ENCODE peak calls at places on chromosomes 16 and 17, in ten cellular contexts. A is mesothelial cell of epicardium; S is HS-5; Z is stimulated activated CD8-positive, alpha-beta memory T cell treated with anti-CD3 and anti-CD28 coated beads, Interleukin-7, amount 100 ng/mL, for 1 hour; X is NCI-H1417; P is brain microvascular endothelial cell; C is NCI-H2107; J is T-cell; K is activated CD4-positive, alpha-beta T cell treated with anti-CD3 and anti-CD28 coated beads, Interleukin-2, amount 10 ng/mL, durations not matched to agents 7 days and 5 days; U is activated T-cell treated with anti-CD3 and anti-CD28 coated beads, Interleukin-2, amount 50 U/mL, for 4 hours. L is an unnamed sample.

GRCh38 chr16:19837331-19837943 is 47.2 kb downstream of the GPRC5B start:
- DNase-seq in A (no peak), S (no peak), U (no peak), J (no peak), X (no peak), Z (no peak), P (no peak), K (no peak), C (no peak), L (no peak)

GRCh38 chr17:78862073-78863023 is 21.7 kb upstream of the USP36 start:
- DNase-seq in P (peak; percentile 96), C (no peak), A (no peak), J (no peak), Z (no peak), X (no peak), U (no peak), K (no peak), S (peak; percentile 99), L (no peak)

GRCh38 chr17:69047368-69048263 is 13.1 kb downstream of the ABCA9 start:
- DNase-seq in S (peak; percentile 18), P (peak; percentile 91), U (no peak), X (no peak), K (no peak), Z (no peak), J (no peak), C (no peak), A (no peak), L (no peak)

GRCh38 chr16:52318259-52319008 is 228.5 kb downstream of the TOX3 start:
- DNase-seq in K (no peak), C (no peak), X (peak; percentile 93), U (no peak), S (no peak), Z (no peak), P (no peak), A (no peak), J (no peak), L (peak; percentile 93)

GRCh38 chr16:89114159-89114981 is 20.7 kb downstream of the ACSF3 start:
- DNase-seq in K (no peak), X (no peak), S (no peak), J (no peak), P (peak; percentile 71), A (no peak), Z (no peak), C (no peak), U (no peak), L (no peak)

GRCh38 chr17:49635121-49635520 is 42.8 kb downstream of the SPOP start:
- DNase-seq in J (no peak), S (no peak), X (no peak), P (no peak), C (no peak), K (no peak), A (no peak), U (no peak), Z (no peak), L (no peak)

GRCh38 chr16:89550421-89550988 is 10.0 kb upstream of the RPL13 start:
- DNase-seq in S (no peak), C (no peak), Z (no peak), K (no peak), X (no peak), P (no peak), J (no peak), U (no peak), A (no peak), L (no peak)

GRCh38 chr17:65514541-65514940 is 46.9 kb downstream of the AXIN2 start:
- DNase-seq in C (no peak), U (no peak), A (no peak), P (no peak), S (no peak), Z (no peak), J (no peak), X (no peak), K (no peak), L (no peak)

GRCh38 chr17:305090-305976 is 47.3 kb downstream of the RPH3AL start:
- DNase-seq in P (no peak), U (no peak), X (no peak), A (no peak), J (no peak), S (no peak), K (no peak), C (no peak), Z (no peak), L (no peak)

GRCh38 chr16:47881574-47881973 is 274.2 kb downstream of the ABCC12 start:
- DNase-seq in C (no peak), U (no peak), P (no peak), K (no peak), S (no peak), X (no peak), A (no peak), Z (no peak), J (no peak), L (no peak)

GRCh38 chr16:8530756-8531155 is 59.6 kb downstream of the TMEM114 start:
- DNase-seq in C (no peak), Z (no peak), U (no peak), S (no peak), J (no peak), X (no peak), P (no peak), A (no peak), K (no peak), L (no peak)

GRCh38 chr17:2995362-2995761 is 68.0 kb downstream of the OR1D5 start:
- DNase-seq in U (no peak), A (no peak), K (no peak), Z (no peak), C (no peak), J (no peak), S (no peak), X (no peak), P (no peak), L (no peak)

GRCh38 chr17:39283098-39283497 is 57.4 kb upstream of the STAC2 start:
- DNase-seq in Z (no peak), C (no peak), K (no peak), P (no peak), J (no peak), U (no peak), X (no peak), A (no peak), S (no peak), L (no peak)

GRCh38 chr17:57440522-57441269 is 184.4 kb downstream of the MSI2 start:
- DNase-seq in A (no peak), K (peak; percentile 58), J (peak; percentile 50), X (peak; percentile 80), Z (peak; percentile 26), P (peak; percentile 94), C (peak; percentile 68), S (no peak), U (peak; percentile 70), L (peak; percentile 87)

GRCh38 chr16:3190949-3191353 is 2.9 kb downstream of the OR1F1 start:
- DNase-seq in J (peak; percentile 17), S (no peak), K (no peak), U (no peak), X (no peak), P (no peak), A (no peak), C (no peak), Z (no peak), L (peak; percentile 4)

GRCh38 chr17:2179615-2180295 is 123.8 kb downstream of the SMG6 start:
- DNase-seq in K (no peak), A (peak; percentile 47), J (no peak), U (no peak), C (peak; percentile 40), X (peak; percentile 4), P (peak; percentile 97), S (peak; percentile 70), Z (no peak), L (no peak)

GRCh38 chr16:51134269-51134812 is 16.7 kb downstream of the SALL1 start:
- DNase-seq in Z (no peak), C (no peak), U (no peak), P (no peak), K (no peak), J (no peak), A (no peak), S (no peak), X (no peak), L (no peak)

GRCh38 chr17:7444682-7445010 is 215 bp upstream of the CHRNB1 start:
- DNase-seq in A (no peak), P (no peak), C (peak; percentile 16), X (peak; percentile 6), Z (no peak), K (no peak), U (no peak), S (no peak), J (no peak), L (no peak)

GRCh38 chr17:64779344-64780095 is 117.4 kb upstream of the SMURF2 start:
- DNase-seq in C (no peak), X (no peak), U (no peak), Z (no peak), S (no peak), A (no peak), J (no peak), P (no peak), K (no peak), L (no peak)

GRCh38 chr16:20897253-20897896 is 2.8 kb downstream of the DCUN1D3 start:
- DNase-seq in U (no peak), C (no peak), X (no peak), A (no peak), K (no peak), Z (no peak), S (no peak), P (peak; percentile 36), J (no peak), L (no peak)

GRCh38 chr16:4303973-4304372 is 11.9 kb upstream of the GLIS2 start:
- DNase-seq in C (no peak), K (no peak), A (no peak), X (peak; percentile 26), U (no peak), S (no peak), Z (no peak), P (no peak), J (no peak), L (no peak)

GRCh38 chr16:9090101-9090959 is 1.1 kb upstream of the HAPSTR1 start:
- DNase-seq in X (peak; percentile 74), C (no peak), P (no peak), Z (no peak), S (no peak), U (peak; percentile 41), A (peak; percentile 32), K (peak; percentile 53), J (no peak), L (no peak)

GRCh38 chr17:69012895-69013805 is 47.6 kb downstream of the ABCA9 start:
- DNase-seq in S (peak; percentile 8), A (no peak), U (no peak), J (no peak), K (no peak), X (no peak), Z (no peak), C (no peak), P (peak; percentile 91), L (no peak)

GRCh38 chr16:51818342-51818944 is 667.4 kb upstream of the SALL1 start:
- DNase-seq in X (peak; percentile 16), J (no peak), Z (no peak), C (no peak), S (no peak), A (no peak), K (peak; percentile 20), U (no peak), P (peak; percentile 82), L (peak; percentile 39)

GRCh38 chr16:66476328-66477027 is 49.4 kb downstream of the BEAN1 start:
- DNase-seq in K (peak; percentile 50), U (peak; percentile 29), A (no peak), Z (peak; percentile 9), P (no peak), J (no peak), S (no peak), C (no peak), X (peak; percentile 5), L (no peak)

GRCh38 chr17:7656958-7657715 is 6.4 kb downstream of the ATP1B2 start:
- DNase-seq in S (no peak), X (no peak), J (no peak), A (no peak), C (no peak), K (no peak), P (no peak), Z (no peak), U (no peak), L (no peak)

GRCh38 chr17:70313031-70313430 is 143.7 kb downstream of the KCNJ2 start:
- DNase-seq in A (no peak), Z (no peak), K (no peak), S (no peak), C (no peak), U (no peak), X (no peak), J (no peak), P (no peak), L (no peak)

GRCh38 chr17:62658136-62658535 is 30.7 kb downstream of the MRC2 start:
- DNase-seq in A (no peak), P (no peak), J (no peak), K (no peak), X (no peak), C (no peak), S (no peak), Z (no peak), U (no peak), L (no peak)